ENCODE peak calls at places on chromosomes 16 and 17, in ten cellular contexts. C, D, F, T, S, M, Q, O, E and G are unnamed samples. For H3K27me3, H3K4me1 and H3K36me3, the result is how much of the 10 kb centered on the place peaks cover.

GRCh38 chr17:1590031-1590746 is 27.6 kb upstream of the PITPNA start:
- DNase-seq in C (peak), D (peak), F (no peak), T (peak), S (peak), M (no peak), Q (peak), O (peak), E (peak), G (no peak)

GRCh38 chr17:80539022-80539421 is 5.6 kb upstream of the RPTOR start:
- DNase-seq in C (no peak), D (no peak), F (peak), T (no peak), S (no peak), M (no peak), Q (no peak), O (no peak), E (no peak), G (no peak)

GRCh38 chr16:61042736-61043135 is 993.5 kb downstream of the CDH8 start:
- DNase-seq in C (no peak), D (no peak), F (peak), T (no peak), S (peak), M (no peak), Q (no peak), O (no peak), E (no peak), G (no peak)

GRCh38 chr16:74596586-74596985 is 10.3 kb downstream of the GLG1 start:
- DNase-seq in C (no peak), D (no peak), F (no peak), T (no peak), S (no peak), M (no peak), Q (no peak), O (no peak), E (no peak), G (no peak)

GRCh38 chr17:31579265-31579664 is 187.8 kb downstream of the RAB11FIP4 start:
- DNase-seq in C (no peak), D (peak), F (no peak), T (no peak), S (peak), M (no peak), Q (no peak), O (peak), E (peak), G (peak)

GRCh38 chr17:37735165-37735564 is 9.7 kb downstream of the HNF1B start:
- DNase-seq in C (no peak), D (no peak), F (peak), T (no peak), S (no peak), M (no peak), Q (no peak), O (no peak), E (no peak), G (no peak)

GRCh38 chr17:51617876-51618455 is 357.6 kb downstream of the UTP18 start:
- DNase-seq in C (no peak), D (no peak), F (no peak), T (no peak), S (no peak), M (no peak), Q (no peak), O (no peak), E (no peak), G (no peak)

GRCh38 chr17:64196626-64197025 is 66.4 kb downstream of the TEX2 start:
- DNase-seq in C (no peak), D (peak), F (no peak), T (no peak), S (no peak), M (no peak), Q (no peak), O (peak), E (no peak), G (no peak)

GRCh38 chr17:44919885-44920564 is 4.7 kb upstream of the GFAP start:
- DNase-seq in C (peak), D (peak), F (peak), T (peak), S (peak), M (peak), Q (peak), O (peak), E (peak), G (peak)

GRCh38 chr17:42306385-42306667 is 18.0 kb downstream of the STAT5A start:
- DNase-seq in C (no peak), D (no peak), F (no peak), T (no peak), S (no peak), M (no peak), Q (no peak), O (no peak), E (no peak), G (no peak)

GRCh38 chr17:32672701-32673100 is 185.9 kb downstream of the CDK5R1 start:
- DNase-seq in C (no peak), D (no peak), F (no peak), T (no peak), S (no peak), M (no peak), Q (no peak), O (no peak), E (no peak), G (no peak)

GRCh38 chr17:28404461-28404811 is 1.6 kb downstream of the SLC46A1 start:
- DNase-seq in C (no peak), D (no peak), F (no peak), T (no peak), S (no peak), M (no peak), Q (no peak), O (no peak), E (no peak), G (no peak)

GRCh38 chr16:2250652-2251280 is 621 bp downstream of the ECI1 start:
- DNase-seq in C (peak), D (peak), F (peak), T (no peak), S (peak), M (no peak), Q (peak), O (no peak), E (no peak), G (no peak)

GRCh38 chr17:50619489-50619888 is 15.2 kb upstream of the ABCC3 start:
- DNase-seq in C (no peak), D (no peak), F (no peak), T (no peak), S (no peak), M (no peak), Q (no peak), O (no peak), E (no peak), G (no peak)

GRCh38 chr16:85398688-85399582 is 214.2 kb upstream of the GSE1 start:
- DNase-seq in C (peak), D (no peak), F (no peak), T (peak), S (no peak), M (peak), Q (no peak), O (no peak), E (no peak), G (no peak)

GRCh38 chr16:73289232-73289631 is 241.3 kb upstream of the ZFHX3 start:
- DNase-seq in C (no peak), D (no peak), F (no peak), T (no peak), S (no peak), M (no peak), Q (no peak), O (no peak), E (no peak), G (no peak)

GRCh38 chr16:31347445-31347844 is 7.5 kb upstream of the ITGAX start:
- DNase-seq in C (no peak), D (no peak), F (no peak), T (no peak), S (no peak), M (no peak), Q (peak), O (no peak), E (no peak), G (no peak)

GRCh38 chr17:77924757-77925336 is 33.7 kb upstream of the TNRC6C start:
- DNase-seq in C (peak), D (no peak), F (peak), T (peak), S (peak), M (no peak), Q (no peak), O (peak), E (peak), G (no peak)

GRCh38 chr16:9092963-9093477 is 1.6 kb downstream of the HAPSTR1 start:
- DNase-seq in C (peak), D (peak), F (peak), T (peak), S (no peak), M (no peak), Q (peak), O (no peak), E (peak), G (peak)

GRCh38 chr16:4660454-4661007 is 32.8 kb upstream of the NUDT16L1 start:
- DNase-seq in C (peak), D (peak), F (no peak), T (no peak), S (peak), M (peak), Q (peak), O (peak), E (peak), G (peak)

GRCh38 chr16:63787014-63787413 is 1334.8 kb downstream of the CDH11 start:
- DNase-seq in C (no peak), D (no peak), F (peak), T (no peak), S (no peak), M (no peak), Q (no peak), O (no peak), E (no peak), G (no peak)

GRCh38 chr16:69477546-69477945 is 53.1 kb downstream of the CYB5B start:
- DNase-seq in C (peak), D (peak), F (no peak), T (no peak), S (no peak), M (no peak), Q (no peak), O (peak), E (no peak), G (no peak)

GRCh38 chr16:87410530-87410929 is 18.4 kb downstream of the MAP1LC3B start:
- DNase-seq in C (peak), D (no peak), F (no peak), T (no peak), S (no peak), M (no peak), Q (no peak), O (no peak), E (no peak), G (no peak)

GRCh38 chr17:7392696-7393612 is 1.4 kb downstream of the PLSCR3 start:
- DNase-seq in C (no peak), D (no peak), F (peak), T (no peak), S (no peak), M (peak), Q (no peak), O (no peak), E (no peak), G (no peak)

GRCh38 chr17:8696951-8697745 is 47.5 kb downstream of the CCDC42 start:
- DNase-seq in C (peak), D (peak), F (peak), T (peak), S (no peak), M (no peak), Q (no peak), O (peak), E (peak), G (no peak)

GRCh38 chr16:61926766-61927165 is 109.5 kb downstream of the CDH8 start:
- DNase-seq in C (peak), D (no peak), F (no peak), T (no peak), S (no peak), M (no peak), Q (no peak), O (no peak), E (no peak), G (no peak)

GRCh38 chr17:70808596-70808995 is 639.3 kb downstream of the KCNJ2 start:
- DNase-seq in C (no peak), D (no peak), F (peak), T (no peak), S (peak), M (no peak), Q (no peak), O (no peak), E (no peak), G (peak)

GRCh38 chr17:9036336-9036735 is 15.0 kb downstream of the NTN1 start:
- DNase-seq in C (no peak), D (no peak), F (no peak), T (no peak), S (no peak), M (no peak), Q (no peak), O (no peak), E (no peak), G (no peak)

GRCh38 chr17:74118504-74118903 is 85.0 kb upstream of the RPL38 start:
- DNase-seq in C (no peak), D (no peak), F (peak), T (no peak), S (no peak), M (no peak), Q (peak), O (no peak), E (no peak), G (no peak)

GRCh38 chr17:44024271-44024663 is 9.5 kb upstream of the TMEM101 start:
- DNase-seq in C (no peak), D (no peak), F (no peak), T (no peak), S (no peak), M (no peak), Q (no peak), O (no peak), E (no peak), G (peak)

DNA sequence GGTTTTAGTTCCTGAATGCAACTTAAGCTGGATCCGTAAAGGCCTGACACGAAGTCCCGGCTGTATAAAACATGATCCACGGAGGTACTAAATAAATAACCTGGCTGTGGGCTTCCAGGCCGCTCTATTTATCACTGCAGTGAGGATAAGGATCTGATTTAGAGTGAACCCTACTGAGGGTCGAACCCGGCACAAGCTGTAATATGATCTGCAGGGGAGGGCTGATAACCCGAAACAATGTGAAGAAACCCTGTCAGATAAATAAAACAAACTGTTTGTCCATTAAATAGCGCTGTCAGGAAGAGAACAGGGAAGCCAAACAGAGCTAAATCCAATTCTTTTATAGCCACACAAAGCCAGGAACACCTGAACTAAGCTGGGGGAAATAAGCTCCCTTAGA is 375.6 kb upstream of the SALL1 start:
- DNase-seq in C (no peak), D (no peak), F (no peak), T (no peak), S (no peak), M (no peak), Q (no peak), O (no peak), E (no peak), G (no peak)
- H3K27me3 ChIP-seq in C (under half), D (under half), F (under half), T (under half), S (under half), M (under half), Q (under half), O (under half), E (under half), G (under half)

GRCh38 chr17:27318633-27319032 is 24.7 kb downstream of the WSB1 start:
- DNase-seq in C (no peak), D (no peak), F (no peak), T (no peak), S (no peak), M (no peak), Q (no peak), O (no peak), E (no peak), G (no peak)

GRCh38 chr17:27315796-27316465 is 22.0 kb downstream of the WSB1 start:
- DNase-seq in C (no peak), D (no peak), F (no peak), T (no peak), S (no peak), M (no peak), Q (no peak), O (no peak), E (no peak), G (no peak)

GRCh38 chr17:27319536-27320221 is 25.8 kb downstream of the WSB1 start:
- DNase-seq in C (peak), D (peak), F (no peak), T (peak), S (no peak), M (no peak), Q (peak), O (peak), E (peak), G (peak)

GRCh38 chr17:27318228-27318627 is 24.3 kb downstream of the WSB1 start:
- DNase-seq in C (no peak), D (no peak), F (no peak), T (no peak), S (no peak), M (no peak), Q (no peak), O (no peak), E (no peak), G (no peak)

DNA sequence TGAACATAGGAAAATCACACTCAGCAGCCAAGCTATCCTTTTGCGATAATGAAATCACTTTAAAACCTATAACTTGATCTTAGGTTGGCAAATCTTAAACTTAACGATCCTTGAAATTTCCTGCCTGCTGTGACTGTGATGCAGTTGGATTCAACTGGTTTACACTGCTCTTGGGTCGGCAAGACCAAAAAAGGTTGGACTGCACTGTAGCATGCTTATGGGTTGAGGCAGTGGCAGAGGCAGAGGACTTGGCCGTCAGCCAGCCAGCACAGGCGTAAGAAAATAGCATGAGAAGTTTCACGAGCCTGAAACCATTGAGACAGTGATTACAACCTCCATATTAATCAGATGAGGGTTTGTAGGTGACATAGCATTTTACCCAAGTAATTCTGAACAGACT is 21.4 kb downstream of the WSB1 start:
- DNase-seq in C (peak), D (peak), F (no peak), T (peak), S (peak), M (no peak), Q (peak), O (peak), E (peak), G (peak)
- H3K4me1 ChIP-seq in C (under half), D (under half), F (under half), T (under half), S (under half), M (under half), Q (under half), O (under half), E (under half), G (under half)

GRCh38 chr16:3596101-3596861 is 15.1 kb downstream of the SLX4 start:
- DNase-seq in C (no peak), D (no peak), F (no peak), T (no peak), S (no peak), M (no peak), Q (no peak), O (no peak), E (no peak), G (no peak)
- H3K36me3 ChIP-seq in C (under half), D (under half), F (under half), T (half or more), S (under half), M (under half), Q (under half), O (under half), E (under half), G (under half)

GRCh38 chr17:58302919-58303551 is 22.3 kb upstream of the MPO start:
- DNase-seq in C (no peak), D (no peak), F (no peak), T (peak), S (no peak), M (peak), Q (no peak), O (no peak), E (no peak), G (no peak)
- H3K27me3 ChIP-seq in C (under half), D (half or more), F (under half), T (under half), S (under half), M (under half), Q (under half), O (under half), E (under half), G (under half)

GRCh38 chr17:68379150-68379510 is 78.2 kb downstream of the WIPI1 start:
- DNase-seq in C (no peak), D (no peak), F (no peak), T (no peak), S (no peak), M (no peak), Q (no peak), O (no peak), E (no peak), G (no peak)
- H3K4me1 ChIP-seq in C (under half), D (half or more), F (under half), T (under half), S (under half), M (under half), Q (under half), O (under half), E (under half), G (under half)